ENCODE peak calls at places on chromosomes 11 and 22, in four cellular contexts. W, X, K and T are unnamed samples.

GRCh38 chr11:72642815-72643511 is 31.3 kb downstream of the PDE2A start:
- DNase-seq in W (peak), X (peak), K (peak), T (peak)

GRCh38 chr22:50171319-50171964 is 911 bp downstream of the PANX2 start:
- DNase-seq in W (no peak), X (no peak), K (no peak), T (no peak)

GRCh38 chr11:85748455-85748891 is 62.5 kb downstream of the SYTL2 start:
- DNase-seq in W (no peak), X (no peak), K (no peak), T (no peak)

GRCh38 chr11:124638500-124638899 is 15.8 kb downstream of the TBRG1 start:
- DNase-seq in W (no peak), X (no peak), K (no peak), T (no peak)

GRCh38 chr11:61586792-61587430 is 6.0 kb upstream of the SYT7 start:
- DNase-seq in W (no peak), X (no peak), K (no peak), T (no peak)

GRCh38 chr11:30128269-30128932 is 102.4 kb upstream of the FSHB start:
- DNase-seq in W (no peak), X (no peak), K (no peak), T (peak)

GRCh38 chr11:107898270-107898669 is 30.0 kb upstream of the RAB39A start:
- DNase-seq in W (no peak), X (peak), K (no peak), T (peak)

GRCh38 chr11:1796297-1797011 is 32.7 kb upstream of the CTSD start:
- DNase-seq in W (no peak), X (no peak), K (no peak), T (no peak)

GRCh38 chr11:18669211-18669593 is 29.4 kb upstream of the TMEM86A start:
- DNase-seq in W (no peak), X (no peak), K (peak), T (no peak)

GRCh38 chr11:73331138-73331916 is 23.3 kb downstream of the ARHGEF17 start:
- DNase-seq in W (no peak), X (no peak), K (no peak), T (no peak)

GRCh38 chr11:69515271-69516245 is 34.1 kb downstream of the LINC01488 start:
- DNase-seq in W (no peak), X (no peak), K (no peak), T (no peak)

GRCh38 chr22:27133951-27134664 is 476.7 kb downstream of the MIAT start:
- DNase-seq in W (no peak), X (no peak), K (no peak), T (no peak)

GRCh38 chr11:59616396-59616982 is 915 bp upstream of the OSBP start:
- DNase-seq in W (no peak), X (no peak), K (no peak), T (no peak)

GRCh38 chr11:61996933-61997332 is 29.5 kb upstream of the FTH1 start:
- DNase-seq in W (no peak), X (no peak), K (no peak), T (no peak)

GRCh38 chr22:35742342-35743100 is 24.8 kb downstream of the APOL5 start:
- DNase-seq in W (no peak), X (no peak), K (no peak), T (no peak)

GRCh38 chr11:111413849-111414248 is 34.8 kb upstream of the POU2AF1 start:
- DNase-seq in W (no peak), X (peak), K (no peak), T (no peak)

GRCh38 chr11:111515591-111515990 is 1.0 kb downstream of the HOATZ start:
- DNase-seq in W (no peak), X (no peak), K (no peak), T (peak)

GRCh38 chr22:46297151-46297819 is 615 bp downstream of the GTSE1 start:
- DNase-seq in W (no peak), X (no peak), K (no peak), T (peak)

GRCh38 chr11:64037027-64037633 is 1.4 kb downstream of the FLRT1 start:
- DNase-seq in W (no peak), X (no peak), K (no peak), T (no peak)

GRCh38 chr22:48055827-48056226 is 1293.4 kb downstream of the TBC1D22A start:
- DNase-seq in W (no peak), X (no peak), K (no peak), T (no peak)

GRCh38 chr11:84655729-84656128 is 971.4 kb downstream of the DLG2 start:
- DNase-seq in W (no peak), X (no peak), K (no peak), T (no peak)

GRCh38 chr22:45031629-45032403 is 22.0 kb upstream of the PHF21B start:
- DNase-seq in W (no peak), X (no peak), K (no peak), T (no peak)

GRCh38 chr22:17232406-17232805 is 13.2 kb upstream of the ADA2 start:
- DNase-seq in W (no peak), X (no peak), K (no peak), T (no peak)

GRCh38 chr22:47929073-47929472 is 1166.6 kb downstream of the TBC1D22A start:
- DNase-seq in W (no peak), X (no peak), K (no peak), T (no peak)

GRCh38 chr11:134334796-134335571 is 3.2 kb downstream of the GLB1L2 start:
- DNase-seq in W (no peak), X (no peak), K (no peak), T (no peak)

GRCh38 chr11:112793416-112793815 is 167.8 kb upstream of the NCAM1 start:
- DNase-seq in W (no peak), X (no peak), K (no peak), T (no peak)

GRCh38 chr11:65471410-65471762 is 27.5 kb upstream of the MALAT1 start:
- DNase-seq in W (no peak), X (no peak), K (no peak), T (peak)